ENCODE peak calls at places on chromosome 10, in nine cellular contexts. Y is ureter; E is immature natural killer cell; C is AG20443; L is mesothelial cell of epicardium; T is upper lobe of right lung; P is left colon; S is stimulated activated CD8-positive, alpha-beta memory T cell treated with anti-CD3 and anti-CD28 coated beads, Interleukin-2, amount 100 ng/mL, for 48 hours; W is glutamatergic neuron. A is an unnamed sample.

GRCh38 chr10:32005050-32005449 is 51.2 kb downstream of the KIF5B start:
- DNase-seq in P (no peak), S (no peak), E (peak; percentile 32), C (peak; percentile 31), W (peak; percentile 36), T (no peak), L (no peak), Y (no peak), A (peak; percentile 29)

GRCh38 chr10:89207181-89207800 is at the start of gene CH25H:
- DNase-seq in P (peak; percentile 70), Y (peak; percentile 81), C (peak; percentile 86), L (peak; percentile 31), S (peak; percentile 50), W (peak; percentile 79), E (peak; percentile 28), T (peak; percentile 85), A (peak; percentile 85)

GRCh38 chr10:86087716-86088115 is 278.9 kb downstream of the GRID1 start:
- DNase-seq in C (no peak), E (no peak), W (no peak), L (no peak), P (no peak), Y (no peak), T (no peak), S (no peak), A (no peak)

GRCh38 chr10:44184633-44185314 is 200.1 kb downstream of the CXCL12 start:
- DNase-seq in T (no peak), C (no peak), L (no peak), E (no peak), W (no peak), S (no peak), P (no peak), Y (no peak), A (no peak)

GRCh38 chr10:78974409-78975317 is 94.1 kb upstream of the ZMIZ1 start:
- DNase-seq in L (no peak), P (peak; percentile 62), C (peak; percentile 84), S (peak; percentile 69), Y (peak; percentile 70), W (peak; percentile 66), E (peak; percentile 60), T (peak; percentile 76), A (peak; percentile 44)

GRCh38 chr10:112658465-112658864 is 211.4 kb downstream of the VTI1A start:
- DNase-seq in L (no peak), W (no peak), C (no peak), E (no peak), S (no peak), T (no peak), Y (no peak), P (no peak), A (no peak)

GRCh38 chr10:121702351-121703320 is 104.4 kb upstream of the FGFR2 start:
- DNase-seq in L (no peak), C (peak; percentile 69), Y (no peak), W (no peak), P (no peak), S (no peak), T (no peak), E (no peak), A (no peak)

GRCh38 chr10:102612964-102613275 is 31.4 kb upstream of the TRIM8 start:
- DNase-seq in W (no peak), E (no peak), T (no peak), S (peak; percentile 34), P (no peak), Y (no peak), C (no peak), L (no peak), A (no peak)

GRCh38 chr10:115932099-115932498 is 340.9 kb downstream of the GFRA1 start:
- DNase-seq in C (no peak), T (no peak), P (no peak), S (no peak), Y (no peak), W (no peak), E (no peak), L (no peak), A (no peak)

GRCh38 chr10:16673443-16673842 is 143.8 kb downstream of the RSU1 start:
- DNase-seq in E (no peak), P (no peak), T (no peak), W (no peak), L (no peak), Y (no peak), C (no peak), S (no peak), A (no peak)

GRCh38 chr10:106652279-106652678 is 512.2 kb downstream of the SORCS1 start:
- DNase-seq in C (no peak), P (no peak), L (no peak), S (no peak), T (no peak), E (no peak), W (peak; percentile 63), Y (no peak), A (no peak)

GRCh38 chr10:92486637-92487036 is 87.3 kb downstream of the IDE start:
- DNase-seq in P (no peak), T (no peak), W (no peak), L (no peak), S (no peak), Y (no peak), E (no peak), C (no peak), A (no peak)

GRCh38 chr10:74194545-74194944 is 43.5 kb downstream of the ADK start:
- DNase-seq in W (no peak), C (no peak), Y (no peak), T (no peak), P (no peak), L (no peak), S (no peak), E (no peak), A (no peak)

GRCh38 chr10:131961047-131961776 is 20.5 kb downstream of the BNIP3 start:
- DNase-seq in T (peak; percentile 58), S (no peak), W (peak; percentile 20), C (no peak), L (no peak), Y (no peak), P (no peak), E (no peak), A (no peak)